ENCODE peak calls at places on chromosomes 11 and 22, in ten cellular contexts. L is HFFc6; H is activated CD8-positive, alpha-beta memory T cell treated with anti-CD3 and anti-CD28 coated beads for 1 hour; I is pancreas; A is fibroblast of the conjunctiva; W is SW 1271; B is left lobe of liver; C is hippocampal formation; E is stimulated activated CD8-positive, alpha-beta memory T cell treated with anti-CD3 and anti-CD28 coated beads, Interleukin-4, amount 100 ng/mL, for 4 hours; K is stimulated activated CD4-positive, alpha-beta T cell treated with anti-CD3 and anti-CD28 coated beads, Interleukin-12 subunit alpha, Interleukin-12 subunit beta, amount 100 ng/mL, for 48 hours. Q is an unnamed sample.

GRCh38 chr11:31795706-31796522 is 15.2 kb downstream of the PAX6 start:
- DNase-seq in E (no peak), K (no peak), W (no peak), C (no peak), L (no peak), H (no peak), B (no peak), I (no peak), A (no peak), Q (no peak)

GRCh38 chr11:70080763-70081162 is 2.6 kb downstream of the ANO1 start:
- DNase-seq in L (no peak), B (no peak), W (no peak), H (no peak), I (no peak), E (no peak), C (no peak), K (no peak), A (no peak), Q (peak)

GRCh38 chr11:16737860-16738197 is 618 bp upstream of the C11orf58 start:
- DNase-seq in W (no peak), E (no peak), A (no peak), I (no peak), B (no peak), K (no peak), H (no peak), C (no peak), L (no peak), Q (no peak)

GRCh38 chr11:131865860-131866259 is 495.4 kb downstream of the NTM start:
- DNase-seq in K (no peak), B (no peak), L (no peak), A (no peak), I (no peak), E (no peak), C (no peak), W (no peak), H (no peak), Q (no peak)

GRCh38 chr11:65063532-65063931 is 5.2 kb upstream of the NAALADL1 start:
- DNase-seq in W (no peak), I (no peak), C (no peak), H (no peak), K (no peak), B (no peak), E (no peak), A (no peak), L (no peak), Q (no peak)

GRCh38 chr11:5043385-5043784 is 2.9 kb upstream of the OR52J3 start:
- DNase-seq in C (no peak), W (peak), B (no peak), K (no peak), H (no peak), I (no peak), A (no peak), L (no peak), E (no peak), Q (peak)

GRCh38 chr22:46746192-46746591 is 8.1 kb upstream of the CERK start:
- DNase-seq in H (no peak), C (no peak), W (no peak), B (no peak), A (no peak), I (no peak), K (no peak), L (no peak), E (no peak), Q (no peak)

GRCh38 chr11:12921580-12922157 is 87.4 kb upstream of the RASSF10 start:
- DNase-seq in K (no peak), W (no peak), A (no peak), H (no peak), C (no peak), I (no peak), L (no peak), B (no peak), E (no peak), Q (no peak)

GRCh38 chr22:34588893-34589545 is 476.9 kb upstream of the ISX start:
- DNase-seq in A (no peak), E (no peak), W (no peak), L (no peak), C (no peak), K (no peak), I (no peak), H (no peak), B (no peak), Q (no peak)

GRCh38 chr22:26968873-26969272 is 311.5 kb downstream of the MIAT start:
- DNase-seq in A (no peak), E (no peak), K (no peak), L (no peak), W (no peak), C (no peak), H (no peak), I (no peak), B (no peak), Q (no peak)

GRCh38 chr11:45655347-45655756 is 10.1 kb downstream of the CHST1 start:
- DNase-seq in H (peak), I (peak), E (peak), K (peak), A (peak), C (peak), W (peak), B (peak), L (peak), Q (peak)

GRCh38 chr11:10375280-10376048 is 70.6 kb downstream of the ADM start:
- DNase-seq in W (no peak), E (no peak), I (no peak), K (no peak), C (no peak), L (peak), B (no peak), A (peak), H (no peak), Q (no peak)

GRCh38 chr11:67045314-67045713 is 11.3 kb upstream of the RHOD start:
- DNase-seq in C (no peak), E (no peak), K (no peak), B (no peak), A (peak), W (peak), I (no peak), L (peak), H (no peak), Q (peak)

GRCh38 chr22:47030881-47031627 is 268.6 kb downstream of the TBC1D22A start:
- DNase-seq in W (no peak), A (no peak), C (no peak), H (no peak), K (no peak), I (no peak), E (no peak), L (no peak), B (no peak), Q (peak)

GRCh38 chr11:96365493-96365892 is 22.5 kb upstream of the MAML2 start:
- DNase-seq in E (no peak), W (no peak), K (no peak), A (no peak), H (no peak), I (no peak), L (no peak), B (no peak), C (no peak), Q (no peak)

GRCh38 chr11:42576318-42576717 is 735.5 kb upstream of the API5 start:
- DNase-seq in L (no peak), W (no peak), K (no peak), I (no peak), B (no peak), H (no peak), E (no peak), C (no peak), A (no peak), Q (no peak)

GRCh38 chr11:13152736-13153541 is 124.7 kb upstream of the BMAL1 start:
- DNase-seq in B (no peak), H (no peak), L (peak), E (no peak), K (no peak), W (peak), A (no peak), C (peak), I (no peak), Q (no peak)

GRCh38 chr11:57379732-57380131 is 1.2 kb downstream of the PRG3 start:
- DNase-seq in L (no peak), E (no peak), I (no peak), C (no peak), K (no peak), W (no peak), B (no peak), A (no peak), H (no peak), Q (no peak)

GRCh38 chr11:75072582-75072981 is 24.1 kb downstream of the OR2AT4 start:
- DNase-seq in I (no peak), A (no peak), B (no peak), W (no peak), K (no peak), L (no peak), H (no peak), E (no peak), C (no peak), Q (no peak)

GRCh38 chr22:22208657-22209056 is 35.9 kb upstream of the VPREB1 start:
- DNase-seq in A (no peak), W (no peak), E (no peak), B (no peak), K (no peak), I (no peak), H (no peak), C (no peak), L (no peak), Q (no peak)

GRCh38 chr22:46012182-46012880 is 35.4 kb upstream of the WNT7B start:
- DNase-seq in E (no peak), W (no peak), H (no peak), B (no peak), K (no peak), L (no peak), C (no peak), A (no peak), I (no peak), Q (no peak)